ENCODE peak calls at places on chromosome 7, in five cellular contexts. X is choroid plexus epithelial cell, L is astrocyte, J is sigmoid colon, K is GM10248. C is an unnamed sample.

GRCh38 chr7:44971991-44972441 is 6.8 kb downstream of the MYO1G start:
- DNase-seq in X (no peak), L (no peak), J (peak; percentile 20), K (no peak), C (no peak)

GRCh38 chr7:76351372-76351771 is 7.4 kb downstream of the YWHAG start:
- DNase-seq in X (no peak), L (no peak), J (peak; percentile 21), K (no peak), C (no peak)

GRCh38 chr7:101169838-101170531 is 4.6 kb upstream of the VGF start:
- DNase-seq in X (peak; percentile 66), L (no peak), J (no peak), K (peak; percentile 81), C (peak; percentile 69)

GRCh38 chr7:102220929-102221850 is 65.5 kb upstream of the SH2B2 start:
- DNase-seq in X (peak; percentile 66), L (peak; percentile 74), J (no peak), K (no peak), C (peak; percentile 69)

GRCh38 chr7:81710751-81711150 is 59.1 kb downstream of the HGF start:
- DNase-seq in X (no peak), L (no peak), J (no peak), K (no peak), C (no peak)

GRCh38 chr7:75611557-75612178 is 119.5 kb downstream of the SPDYE5 start:
- DNase-seq in X (no peak), L (no peak), J (peak; percentile 84), K (no peak), C (peak; percentile 15)

GRCh38 chr7:152597514-152597913 is 78.4 kb downstream of the XRCC2 start:
- DNase-seq in X (peak; percentile 2), L (no peak), J (no peak), K (no peak), C (no peak)

GRCh38 chr7:1058821-1059199 is 14.5 kb downstream of the GPR146 start:
- DNase-seq in X (peak; percentile 14), L (no peak), J (no peak), K (no peak), C (no peak)

GRCh38 chr7:150962743-150963399 is 15.2 kb downstream of the KCNH2 start:
- DNase-seq in X (peak; percentile 58), L (no peak), J (peak; percentile 85), K (peak; percentile 87), C (peak; percentile 29)

GRCh38 chr7:28136885-28137284 is 43.7 kb downstream of the JAZF1 start:
- DNase-seq in X (no peak), L (no peak), J (no peak), K (no peak), C (no peak)

GRCh38 chr7:111113263-111114017 is 22.5 kb downstream of the LRRN3 start:
- DNase-seq in X (peak; percentile 83), L (peak; percentile 80), J (no peak), K (peak; percentile 10), C (peak; percentile 84)

GRCh38 chr7:128833148-128833938 is 3.1 kb downstream of the FLNC start:
- DNase-seq in X (peak; percentile 86), L (peak; percentile 93), J (peak; percentile 94), K (no peak), C (peak; percentile 91)

GRCh38 chr7:152859781-152860191 is 100.2 kb downstream of the ACTR3B start:
- DNase-seq in X (peak; percentile 17), L (no peak), J (no peak), K (no peak), C (peak; percentile 7)

GRCh38 chr7:138658889-138659288 is 42.3 kb downstream of the SVOPL start:
- DNase-seq in X (no peak), L (no peak), J (no peak), K (no peak), C (no peak)

GRCh38 chr7:104124893-104125292 is 82.9 kb downstream of the ORC5 start:
- DNase-seq in X (no peak), L (no peak), J (no peak), K (no peak), C (no peak)

GRCh38 chr7:6403907-6404306 is 43.8 kb downstream of the DAGLB start:
- DNase-seq in X (no peak), L (no peak), J (no peak), K (no peak), C (no peak)

GRCh38 chr7:155994253-155994811 is 182.1 kb upstream of the SHH start:
- DNase-seq in X (no peak), L (no peak), J (no peak), K (no peak), C (no peak)

GRCh38 chr7:94632338-94633024 is 23.5 kb downstream of the SGCE start:
- DNase-seq in X (peak; percentile 96), L (peak; percentile 91), J (no peak), K (no peak), C (peak; percentile 80)

GRCh38 chr7:21869785-21870402 is 75.8 kb downstream of the CDCA7L start:
- DNase-seq in X (peak; percentile 70), L (peak; percentile 25), J (no peak), K (no peak), C (peak; percentile 39)

GRCh38 chr7:18855796-18856195 is 261.6 kb downstream of the TWIST1 start:
- DNase-seq in X (peak; percentile 89), L (peak; percentile 41), J (no peak), K (no peak), C (no peak)

GRCh38 chr7:101250324-101250723 is 5.4 kb upstream of the FIS1 start:
- DNase-seq in X (no peak), L (no peak), J (no peak), K (peak; percentile 60), C (no peak)

GRCh38 chr7:38975944-38976392 is 1.7 kb upstream of the POU6F2 start:
- DNase-seq in X (no peak), L (no peak), J (no peak), K (no peak), C (no peak)

GRCh38 chr7:2405601-2406345 is 2.4 kb downstream of the CHST12 start:
- DNase-seq in X (no peak), L (no peak), J (no peak), K (peak; percentile 80), C (no peak)

GRCh38 chr7:20299647-20300312 is 30.9 kb upstream of the ITGB8 start:
- DNase-seq in X (peak; percentile 74), L (peak; percentile 37), J (no peak), K (no peak), C (peak; percentile 36)

GRCh38 chr7:45716380-45717203 is 142.4 kb downstream of the ADCY1 start:
- DNase-seq in X (no peak), L (no peak), J (no peak), K (no peak), C (no peak)

GRCh38 chr7:42181566-42181965 is 55.4 kb downstream of the GLI3 start:
- DNase-seq in X (no peak), L (peak; percentile 42), J (no peak), K (no peak), C (no peak)

GRCh38 chr7:67466109-67466508 is 469.5 kb downstream of the TYW1 start:
- DNase-seq in X (no peak), L (no peak), J (no peak), K (no peak), C (no peak)

GRCh38 chr7:40507166-40507565 is 372.4 kb downstream of the SUGCT start:
- DNase-seq in X (peak; percentile 21), L (no peak), J (no peak), K (peak; percentile 15), C (peak; percentile 40)

GRCh38 chr7:18450021-18450420 is 45.5 kb upstream of the HDAC9 start:
- DNase-seq in X (no peak), L (no peak), J (no peak), K (no peak), C (no peak)

GRCh38 chr7:36348256-36348655 is 41.4 kb upstream of the ANLN start:
- DNase-seq in X (peak; percentile 91), L (peak; percentile 35), J (no peak), K (no peak), C (peak; percentile 66)

GRCh38 chr7:141585592-141586510 is 34.6 kb downstream of the AGK start:
- DNase-seq in X (peak; percentile 98), L (peak; percentile 99), J (no peak), K (peak; percentile 30), C (peak; percentile 79)

GRCh38 chr7:50614721-50615518 is 49.7 kb upstream of the DDC start:
- DNase-seq in X (no peak), L (no peak), J (no peak), K (no peak), C (peak; percentile 15)

GRCh38 chr7:81232084-81232799 is 313.4 kb upstream of the SEMA3C start:
- DNase-seq in X (no peak), L (no peak), J (no peak), K (no peak), C (no peak)

GRCh38 chr7:45072131-45073030 is 16.4 kb downstream of the NACAD start:
- DNase-seq in X (peak; percentile 45), L (no peak), J (no peak), K (no peak), C (peak; percentile 11)

GRCh38 chr7:17802056-17802455 is 138.2 kb downstream of the SNX13 start:
- DNase-seq in X (peak; percentile 20), L (no peak), J (no peak), K (no peak), C (no peak)

GRCh38 chr7:867406-868188 is 8.8 kb upstream of the GET4 start:
- DNase-seq in X (peak; percentile 34), L (peak; percentile 33), J (peak; percentile 95), K (no peak), C (peak; percentile 48)

GRCh38 chr7:36962367-36962766 is 238.1 kb upstream of the AOAH start:
- DNase-seq in X (no peak), L (peak; percentile 95), J (no peak), K (no peak), C (no peak)

GRCh38 chr7:1085910-1086421 is 1.9 kb upstream of the GPER1 start:
- DNase-seq in X (no peak), L (no peak), J (no peak), K (no peak), C (peak; percentile 61)

GRCh38 chr7:151141281-151141854 is 26.1 kb downstream of the GBX1 start:
- DNase-seq in X (no peak), L (no peak), J (no peak), K (no peak), C (no peak)

GRCh38 chr7:48035301-48035966 is at the start of gene C7orf57:
- DNase-seq in X (peak; percentile 89), L (peak; percentile 78), J (peak; percentile 92), K (peak; percentile 93), C (peak; percentile 88)
- TF ChIP-seq CTCF in X (no peak), L (no peak), J (no peak), K (no peak), C (no peak)

GRCh38 chr7:32164341-32164996 is 94.3 kb upstream of the PDE1C start:
- DNase-seq in X (peak; percentile 76), L (peak; percentile 78), J (no peak), K (no peak), C (peak; percentile 77)
- TF ChIP-seq CTCF in X (peak; percentile 65), L (peak; percentile 68), J (peak; percentile 38), K (no peak), C (peak; percentile 53)

GRCh38 chr7:115052706-115053105 is 130.8 kb downstream of the MDFIC start:
- DNase-seq in X (no peak), L (no peak), J (no peak), K (no peak), C (no peak)
- TF ChIP-seq CTCF in X (no peak), L (no peak), J (no peak), K (no peak), C (no peak)

GRCh38 chr7:134357486-134357885 is 40.8 kb upstream of the SLC35B4 start:
- DNase-seq in X (no peak), L (no peak), J (no peak), K (no peak), C (no peak)
- TF ChIP-seq CTCF in X (peak; percentile 19), L (no peak), J (no peak), K (no peak), C (no peak)

GRCh38 chr7:134632937-134633540 is 13.6 kb upstream of the BPGM start:
- DNase-seq in X (peak; percentile 85), L (peak; percentile 32), J (no peak), K (peak; percentile 26), C (peak; percentile 71)
- TF ChIP-seq CTCF in X (peak; percentile 76), L (peak; percentile 80), J (peak; percentile 15), K (peak; percentile 61), C (peak; percentile 83)

C was measured in cardiac fibroblast.